ENCODE peak calls at places on chromosomes 13 and 19, in four cellular contexts. Y is endothelial cell of umbilical vein, C is tibial artery, F is cardiac muscle cell. P is an unnamed sample.

GRCh38 chr13:50292082-50292481 is 276.8 kb downstream of the KCNRG start:
- DNase-seq in Y (no peak), C (no peak), F (no peak), P (no peak)

GRCh38 chr13:24500977-24501376 is 11.6 kb downstream of the PARP4 start:
- DNase-seq in Y (peak), C (no peak), F (no peak), P (no peak)

GRCh38 chr13:77300176-77301141 is 26.4 kb downstream of the MYCBP2 start:
- DNase-seq in Y (peak), C (no peak), F (no peak), P (no peak)

GRCh38 chr13:47413112-47413511 is 516.3 kb upstream of the HTR2A start:
- DNase-seq in Y (no peak), C (no peak), F (no peak), P (no peak)

GRCh38 chr19:56712609-56713008 is 41.1 kb upstream of the ZNF835 start:
- DNase-seq in Y (no peak), C (no peak), F (no peak), P (no peak)

GRCh38 chr13:79543883-79544282 is 62.9 kb downstream of the NDFIP2 start:
- DNase-seq in Y (no peak), C (no peak), F (no peak), P (no peak)

GRCh38 chr19:44512326-44513298 is 12.3 kb upstream of the ZNF180 start:
- DNase-seq in Y (peak), C (no peak), F (peak), P (peak)

GRCh38 chr19:54791476-54791875 is 11.9 kb upstream of the KIR2DL4 start:
- DNase-seq in Y (no peak), C (no peak), F (no peak), P (no peak)

GRCh38 chr19:47699360-47699917 is 13.8 kb upstream of the EHD2 start:
- DNase-seq in Y (peak), C (peak), F (peak), P (peak)

GRCh38 chr13:63625869-63626268 is 2210.2 kb upstream of the PCDH20 start:
- DNase-seq in Y (no peak), C (no peak), F (no peak), P (no peak)

GRCh38 chr19:44741258-44741731 is 7.2 kb upstream of the BCL3 start:
- DNase-seq in Y (peak), C (no peak), F (no peak), P (peak)

GRCh38 chr13:51733656-51734334 is 70.2 kb downstream of the DHRS12 start:
- DNase-seq in Y (no peak), C (no peak), F (peak), P (no peak)

GRCh38 chr19:8367327-8368001 is 3.5 kb downstream of the ANGPTL4 start:
- DNase-seq in Y (peak), C (peak), F (peak), P (peak)

GRCh38 chr13:51663980-51664957 is 80.0 kb downstream of the WDFY2 start:
- DNase-seq in Y (no peak), C (no peak), F (no peak), P (no peak)

GRCh38 chr13:113552786-113553540 is 31.6 kb upstream of the TFDP1 start:
- DNase-seq in Y (peak), C (peak), F (no peak), P (peak)
- H3K27ac ChIP-seq in Y (peak), C (no peak), F (no peak), P (no peak)

GRCh38 chr19:4693078-4693350 is 22.9 kb upstream of the MYDGF start:
- DNase-seq in Y (no peak), C (no peak), F (no peak), P (no peak)
- H3K27ac ChIP-seq in Y (no peak), C (no peak), F (no peak), P (peak)

GRCh38 chr19:35931874-35932202 is 4.3 kb upstream of the LRFN3 start:
- DNase-seq in Y (no peak), C (no peak), F (no peak), P (no peak)
- H3K27ac ChIP-seq in Y (no peak), C (no peak), F (no peak), P (no peak)

DNA sequence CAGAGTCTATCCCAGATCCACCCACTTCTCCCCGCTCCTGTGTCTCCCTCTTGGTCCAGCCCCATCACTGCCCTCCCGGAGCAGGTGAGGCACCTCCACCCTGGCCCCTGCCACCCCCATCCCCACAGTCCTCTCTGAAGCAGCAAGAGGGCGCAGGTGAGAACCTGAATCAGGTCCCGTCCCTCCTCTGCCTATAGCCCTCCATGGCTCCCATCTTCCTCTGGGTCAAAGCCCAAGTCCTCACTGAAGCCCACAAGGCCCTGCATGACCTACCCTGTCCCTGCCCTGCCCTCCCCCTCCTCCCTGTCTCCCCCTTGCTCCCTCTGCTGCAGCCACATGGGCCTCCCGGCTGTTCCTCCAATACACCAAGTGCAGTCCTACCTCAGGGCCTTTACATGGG is 10.8 kb upstream of the ZNRF4 start:
- DNase-seq in Y (no peak), C (no peak), F (no peak), P (no peak)
- H3K27ac ChIP-seq in Y (no peak), C (no peak), F (no peak), P (no peak)

DNA sequence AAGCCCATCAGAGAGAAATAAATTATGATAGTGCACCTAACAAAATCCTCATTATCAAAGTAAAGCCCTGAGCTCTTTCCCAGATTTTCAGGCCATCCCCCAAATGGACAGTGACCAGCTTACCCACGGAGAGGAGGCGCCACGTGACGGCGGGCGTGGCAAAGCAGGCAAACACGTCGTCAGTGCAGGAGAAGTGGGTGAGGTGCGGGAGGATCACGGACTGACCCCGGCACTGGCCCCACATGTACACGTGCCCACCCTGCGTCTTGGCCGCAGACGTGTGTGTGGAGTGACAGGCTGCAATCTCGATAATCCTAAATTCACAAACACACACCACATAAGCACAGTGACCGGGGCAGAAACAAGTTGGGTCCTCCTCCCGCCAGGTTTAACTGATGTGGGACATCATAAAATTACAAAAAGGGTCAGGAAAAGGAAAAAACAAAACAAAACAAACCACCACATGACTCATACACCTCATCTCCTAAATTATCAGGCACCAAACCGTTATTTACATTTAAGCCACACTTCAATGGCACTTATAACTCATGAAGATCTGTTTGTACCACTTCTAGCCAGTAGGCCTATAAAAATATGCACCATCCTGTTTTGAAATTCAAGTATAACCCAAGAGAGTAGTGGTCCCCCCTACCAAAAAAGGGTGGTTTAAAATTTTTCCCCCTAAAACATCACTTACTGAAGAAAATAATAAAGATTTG is 30.1 kb downstream of the RCBTB2 start:
- DNase-seq in Y (no peak), C (no peak), F (no peak), P (no peak)
- H3K27ac ChIP-seq in Y (no peak), C (no peak), F (no peak), P (no peak)

GRCh38 chr19:9823816-9824215 is 3.9 kb upstream of the UBL5 start:
- DNase-seq in Y (no peak), C (no peak), F (no peak), P (no peak)
- H3K27ac ChIP-seq in Y (no peak), C (no peak), F (no peak), P (no peak)

GRCh38 chr13:43387880-43388279 is 364.5 kb downstream of the DNAJC15 start:
- DNase-seq in Y (no peak), C (no peak), F (no peak), P (no peak)

GRCh38 chr13:43390101-43390500 is 366.7 kb downstream of the DNAJC15 start:
- DNase-seq in Y (no peak), C (no peak), F (no peak), P (no peak)

GRCh38 chr13:43389573-43389972 is 366.2 kb downstream of the DNAJC15 start:
- DNase-seq in Y (no peak), C (no peak), F (no peak), P (no peak)

GRCh38 chr13:43390582-43390981 is 367.2 kb downstream of the DNAJC15 start:
- DNase-seq in Y (no peak), C (no peak), F (no peak), P (no peak)

DNA sequence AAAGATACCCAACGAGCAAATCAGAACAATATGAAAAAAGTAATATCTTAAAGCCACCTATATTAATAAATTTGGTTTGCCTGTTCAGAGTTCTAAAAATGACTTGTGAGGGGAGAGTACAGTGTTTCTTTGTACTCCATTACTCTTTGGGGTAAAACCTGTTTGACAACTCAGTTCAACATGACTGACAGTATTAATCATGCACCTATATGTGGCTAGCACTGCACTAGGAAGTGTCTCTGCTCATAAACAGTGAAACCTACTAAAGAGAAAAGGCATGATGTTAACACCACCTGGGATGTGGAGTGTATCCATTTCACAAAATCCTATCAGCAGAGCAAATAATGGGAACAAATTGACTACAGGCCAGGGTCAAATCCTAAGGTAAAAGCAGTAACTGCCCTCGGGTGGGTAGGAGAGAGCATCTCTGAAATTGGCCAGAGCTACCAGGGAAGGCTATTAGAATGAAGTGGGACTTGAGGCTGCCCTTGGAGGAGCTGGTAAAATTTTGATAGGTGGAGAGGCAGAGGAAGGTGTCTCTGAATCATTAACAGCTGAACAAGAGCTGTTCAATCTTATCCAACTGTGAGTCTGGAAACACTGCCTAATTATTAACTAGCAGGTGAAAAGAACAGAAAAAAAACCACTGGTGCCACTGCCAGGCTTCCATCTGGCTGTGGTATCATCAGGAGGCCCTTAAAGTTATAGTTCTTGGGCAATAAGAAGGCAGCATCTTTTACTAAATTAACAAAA is 365.1 kb downstream of the DNAJC15 start:
- DNase-seq in Y (no peak), C (no peak), F (no peak), P (no peak)
- H3K27ac ChIP-seq in Y (no peak), C (no peak), F (no peak), P (no peak)

DNA sequence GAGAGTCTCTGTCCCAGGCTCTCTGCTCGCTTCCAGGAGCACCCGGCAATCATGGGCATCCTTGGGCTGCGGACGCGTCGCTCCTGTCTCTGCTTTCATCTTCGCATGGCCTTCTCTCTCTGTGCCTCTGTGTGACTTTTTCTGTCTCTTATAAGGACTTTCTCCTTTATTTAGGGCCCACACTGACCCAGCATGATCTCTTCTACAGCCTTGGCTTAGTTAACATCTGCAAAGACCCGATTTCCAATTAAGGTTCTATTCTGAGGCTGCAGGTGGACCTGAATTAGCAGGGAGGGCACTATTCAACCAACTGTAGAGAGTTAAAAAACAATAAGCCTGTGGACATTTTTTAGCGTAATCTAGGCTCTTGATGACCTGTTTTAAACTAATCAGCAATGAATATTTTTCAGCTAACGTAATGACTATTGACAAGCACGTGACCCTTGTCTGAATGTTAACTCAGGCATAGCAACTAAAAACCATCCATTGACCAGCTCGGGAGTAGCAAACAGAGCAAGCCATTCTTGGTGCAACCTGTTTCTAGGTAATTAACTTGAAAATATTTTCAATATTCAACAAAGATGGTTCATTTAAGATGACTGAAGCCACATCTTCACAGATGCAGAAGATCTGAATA is 15.2 kb downstream of the F10 start:
- DNase-seq in Y (no peak), C (no peak), F (no peak), P (no peak)
- H3K27ac ChIP-seq in Y (no peak), C (no peak), F (no peak), P (no peak)

P was measured in transverse colon.